ENCODE peak calls at places on chromosomes 16 and 17, in ten cellular contexts. S is cardiac muscle cell; N is AG08396; O is cerebellar nuclear complex; M is stimulated activated CD4-positive, alpha-beta T cell treated with anti-CD3 and anti-CD28 coated beads, Interleukin-2, amount 100 ng/mL, for 48 hours; Y is head of caudate nucleus; T is Right ventricle myocardium superior; Z is CD8-positive, alpha-beta memory T cell; X is right atrium auricular region; R is EH. B is an unnamed sample.

GRCh38 chr16:27499659-27500055 is 50.1 kb downstream of the GTF3C1 start:
- DNase-seq in S (no peak), N (no peak), O (no peak), M (no peak), Y (no peak), T (no peak), Z (no peak), X (no peak), R (no peak), B (no peak)

GRCh38 chr16:81878529-81878928 is 99.4 kb downstream of the PLCG2 start:
- DNase-seq in S (no peak), N (no peak), O (no peak), M (no peak), Y (no peak), T (no peak), Z (no peak), X (no peak), R (no peak), B (no peak)

GRCh38 chr17:39325528-39326240 is 75.7 kb downstream of the FBXL20 start:
- DNase-seq in S (no peak), N (no peak), O (no peak), M (no peak), Y (no peak), T (no peak), Z (no peak), X (no peak), R (no peak), B (no peak)

GRCh38 chr17:1577186-1577585 is 14.6 kb upstream of the PITPNA start:
- DNase-seq in S (no peak), N (peak; percentile 94), O (no peak), M (no peak), Y (peak; percentile 55), T (peak; percentile 94), Z (no peak), X (peak; percentile 95), R (peak; percentile 91), B (no peak)

GRCh38 chr17:81412490-81413093 is 17.3 kb downstream of the BAHCC1 start:
- DNase-seq in S (no peak), N (no peak), O (no peak), M (no peak), Y (no peak), T (peak; percentile 74), Z (peak; percentile 67), X (no peak), R (no peak), B (no peak)

GRCh38 chr17:77936881-77937280 is 21.6 kb upstream of the TNRC6C start:
- DNase-seq in S (no peak), N (no peak), O (no peak), M (no peak), Y (no peak), T (no peak), Z (no peak), X (no peak), R (no peak), B (no peak)

GRCh38 chr16:46482895-46483294 is 138.3 kb downstream of the SHCBP1 start:
- DNase-seq in S (no peak), N (no peak), O (no peak), M (no peak), Y (no peak), T (no peak), Z (no peak), X (no peak), R (no peak), B (no peak)

GRCh38 chr16:57798267-57798810 is 4.0 kb downstream of the KIFC3 start:
- DNase-seq in S (no peak), N (no peak), O (no peak), M (no peak), Y (no peak), T (no peak), Z (no peak), X (no peak), R (no peak), B (no peak)

GRCh38 chr17:7538050-7538449 is 10.8 kb upstream of the TNFSF12 start:
- DNase-seq in S (no peak), N (no peak), O (no peak), M (no peak), Y (no peak), T (no peak), Z (no peak), X (no peak), R (no peak), B (no peak)

GRCh38 chr16:11797957-11798299 is 870 bp upstream of the ZC3H7A start:
- DNase-seq in S (no peak), N (no peak), O (no peak), M (no peak), Y (no peak), T (no peak), Z (no peak), X (no peak), R (peak; percentile 45), B (no peak)

GRCh38 chr17:7987112-7987893 is 15.1 kb upstream of the GUCY2D start:
- DNase-seq in S (no peak), N (peak; percentile 33), O (no peak), M (no peak), Y (peak; percentile 23), T (no peak), Z (no peak), X (no peak), R (peak; percentile 15), B (no peak)

GRCh38 chr16:57730771-57731730 is 4.5 kb upstream of the KATNB1 start:
- DNase-seq in S (no peak), N (no peak), O (no peak), M (no peak), Y (no peak), T (no peak), Z (no peak), X (no peak), R (no peak), B (no peak)

GRCh38 chr17:77273397-77274136 is 132.8 kb downstream of the SEC14L1 start:
- DNase-seq in S (no peak), N (no peak), O (no peak), M (no peak), Y (no peak), T (no peak), Z (no peak), X (no peak), R (no peak), B (no peak)

GRCh38 chr17:27038676-27039075 is 255.2 kb upstream of the WSB1 start:
- DNase-seq in S (no peak), N (no peak), O (no peak), M (no peak), Y (no peak), T (no peak), Z (no peak), X (no peak), R (no peak), B (no peak)

GRCh38 chr17:17154981-17155380 is 51.2 kb downstream of the PLD6 start:
- DNase-seq in S (no peak), N (no peak), O (no peak), M (no peak), Y (no peak), T (no peak), Z (no peak), X (no peak), R (no peak), B (no peak)

GRCh38 chr16:86219655-86220445 is 290.5 kb upstream of the FOXF1 start:
- DNase-seq in S (peak; percentile 77), N (no peak), O (no peak), M (no peak), Y (no peak), T (no peak), Z (no peak), X (no peak), R (peak; percentile 78), B (no peak)

GRCh38 chr17:62824290-62825135 is 16.4 kb upstream of the MARCHF10 start:
- DNase-seq in S (no peak), N (peak; percentile 79), O (no peak), M (no peak), Y (no peak), T (no peak), Z (no peak), X (no peak), R (peak; percentile 96), B (no peak)